ENCODE peak calls at places on chromosomes 6 and 20, in ten cellular contexts. One of them, this sample, is unnamed.

GRCh38 chr6:13492357-13492756 is 5.0 kb upstream of the GFOD1 start:
- DNase-seq in globus pallidus: no peak
- DNase-seq in upper lobe of right lung: no peak
- DNase-seq in activated CD8-positive, alpha-beta memory T cell treated with anti-CD3 and anti-CD28 coated beads, Interleukin-2, amount 50 U/mL, for 4 hours: no peak
- DNase-seq in stimulated activated CD4-positive, alpha-beta T cell treated with anti-CD3 and anti-CD28 coated beads, Interleukin-15, amount 100 ng/mL, for 1 hour: no peak
- DNase-seq in NCI-H460: no peak
- DNase-seq in fibroblast of villous mesenchyme: no peak
- DNase-seq in pancreas: no peak
- DNase-seq in NCI-H1417: no peak
- DNase-seq in stimulated activated naive B cell treated with anti-CD40 and anti-IgM and Interleukin-4, amounts not matched to agents 10 μg/mL and 1 μg/mL and 100 μg/mL, for 72 hours: no peak
- DNase-seq in this sample: no peak

GRCh38 chr20:56440346-56441007 is 27.9 kb upstream of the RTF2 start:
- DNase-seq in globus pallidus: no peak
- DNase-seq in upper lobe of right lung: no peak
- DNase-seq in activated CD8-positive, alpha-beta memory T cell treated with anti-CD3 and anti-CD28 coated beads, Interleukin-2, amount 50 U/mL, for 4 hours: peak
- DNase-seq in stimulated activated CD4-positive, alpha-beta T cell treated with anti-CD3 and anti-CD28 coated beads, Interleukin-15, amount 100 ng/mL, for 1 hour: no peak
- DNase-seq in NCI-H460: no peak
- DNase-seq in fibroblast of villous mesenchyme: no peak
- DNase-seq in pancreas: no peak
- DNase-seq in NCI-H1417: no peak
- DNase-seq in stimulated activated naive B cell treated with anti-CD40 and anti-IgM and Interleukin-4, amounts not matched to agents 10 μg/mL and 1 μg/mL and 100 μg/mL, for 72 hours: peak
- DNase-seq in this sample: no peak

GRCh38 chr6:44301782-44302564 is 11.2 kb downstream of the AARS2 start:
- DNase-seq in globus pallidus: no peak
- DNase-seq in upper lobe of right lung: no peak
- DNase-seq in activated CD8-positive, alpha-beta memory T cell treated with anti-CD3 and anti-CD28 coated beads, Interleukin-2, amount 50 U/mL, for 4 hours: no peak
- DNase-seq in stimulated activated CD4-positive, alpha-beta T cell treated with anti-CD3 and anti-CD28 coated beads, Interleukin-15, amount 100 ng/mL, for 1 hour: no peak
- DNase-seq in NCI-H460: no peak
- DNase-seq in fibroblast of villous mesenchyme: no peak
- DNase-seq in pancreas: no peak
- DNase-seq in NCI-H1417: no peak
- DNase-seq in stimulated activated naive B cell treated with anti-CD40 and anti-IgM and Interleukin-4, amounts not matched to agents 10 μg/mL and 1 μg/mL and 100 μg/mL, for 72 hours: no peak
- DNase-seq in this sample: no peak

GRCh38 chr6:145137425-145137824 is 597.9 kb downstream of the EPM2A start:
- DNase-seq in globus pallidus: no peak
- DNase-seq in upper lobe of right lung: no peak
- DNase-seq in activated CD8-positive, alpha-beta memory T cell treated with anti-CD3 and anti-CD28 coated beads, Interleukin-2, amount 50 U/mL, for 4 hours: no peak
- DNase-seq in stimulated activated CD4-positive, alpha-beta T cell treated with anti-CD3 and anti-CD28 coated beads, Interleukin-15, amount 100 ng/mL, for 1 hour: no peak
- DNase-seq in NCI-H460: no peak
- DNase-seq in fibroblast of villous mesenchyme: peak
- DNase-seq in pancreas: no peak
- DNase-seq in NCI-H1417: no peak
- DNase-seq in stimulated activated naive B cell treated with anti-CD40 and anti-IgM and Interleukin-4, amounts not matched to agents 10 μg/mL and 1 μg/mL and 100 μg/mL, for 72 hours: no peak
- DNase-seq in this sample: no peak

GRCh38 chr6:44151348-44152108 is 7.1 kb upstream of the CAPN11 start:
- DNase-seq in globus pallidus: peak
- DNase-seq in upper lobe of right lung: peak
- DNase-seq in activated CD8-positive, alpha-beta memory T cell treated with anti-CD3 and anti-CD28 coated beads, Interleukin-2, amount 50 U/mL, for 4 hours: peak
- DNase-seq in stimulated activated CD4-positive, alpha-beta T cell treated with anti-CD3 and anti-CD28 coated beads, Interleukin-15, amount 100 ng/mL, for 1 hour: peak
- DNase-seq in NCI-H460: peak
- DNase-seq in fibroblast of villous mesenchyme: peak
- DNase-seq in pancreas: peak
- DNase-seq in NCI-H1417: peak
- DNase-seq in stimulated activated naive B cell treated with anti-CD40 and anti-IgM and Interleukin-4, amounts not matched to agents 10 μg/mL and 1 μg/mL and 100 μg/mL, for 72 hours: peak
- DNase-seq in this sample: peak

GRCh38 chr6:154606860-154607259 is 96.4 kb upstream of the CNKSR3 start:
- DNase-seq in globus pallidus: no peak
- DNase-seq in upper lobe of right lung: no peak
- DNase-seq in activated CD8-positive, alpha-beta memory T cell treated with anti-CD3 and anti-CD28 coated beads, Interleukin-2, amount 50 U/mL, for 4 hours: no peak
- DNase-seq in stimulated activated CD4-positive, alpha-beta T cell treated with anti-CD3 and anti-CD28 coated beads, Interleukin-15, amount 100 ng/mL, for 1 hour: no peak
- DNase-seq in NCI-H460: no peak
- DNase-seq in fibroblast of villous mesenchyme: no peak
- DNase-seq in pancreas: no peak
- DNase-seq in NCI-H1417: peak
- DNase-seq in stimulated activated naive B cell treated with anti-CD40 and anti-IgM and Interleukin-4, amounts not matched to agents 10 μg/mL and 1 μg/mL and 100 μg/mL, for 72 hours: no peak
- DNase-seq in this sample: no peak

GRCh38 chr20:7497985-7498384 is 442.3 kb downstream of the HAO1 start:
- DNase-seq in globus pallidus: no peak
- DNase-seq in upper lobe of right lung: no peak
- DNase-seq in activated CD8-positive, alpha-beta memory T cell treated with anti-CD3 and anti-CD28 coated beads, Interleukin-2, amount 50 U/mL, for 4 hours: no peak
- DNase-seq in stimulated activated CD4-positive, alpha-beta T cell treated with anti-CD3 and anti-CD28 coated beads, Interleukin-15, amount 100 ng/mL, for 1 hour: no peak
- DNase-seq in NCI-H460: no peak
- DNase-seq in fibroblast of villous mesenchyme: peak
- DNase-seq in pancreas: no peak
- DNase-seq in NCI-H1417: no peak
- DNase-seq in stimulated activated naive B cell treated with anti-CD40 and anti-IgM and Interleukin-4, amounts not matched to agents 10 μg/mL and 1 μg/mL and 100 μg/mL, for 72 hours: no peak
- DNase-seq in this sample: no peak

GRCh38 chr6:25401711-25402110 is 122.5 kb downstream of the CARMIL1 start:
- DNase-seq in globus pallidus: no peak
- DNase-seq in upper lobe of right lung: no peak
- DNase-seq in activated CD8-positive, alpha-beta memory T cell treated with anti-CD3 and anti-CD28 coated beads, Interleukin-2, amount 50 U/mL, for 4 hours: no peak
- DNase-seq in stimulated activated CD4-positive, alpha-beta T cell treated with anti-CD3 and anti-CD28 coated beads, Interleukin-15, amount 100 ng/mL, for 1 hour: no peak
- DNase-seq in NCI-H460: no peak
- DNase-seq in fibroblast of villous mesenchyme: no peak
- DNase-seq in pancreas: no peak
- DNase-seq in NCI-H1417: no peak
- DNase-seq in stimulated activated naive B cell treated with anti-CD40 and anti-IgM and Interleukin-4, amounts not matched to agents 10 μg/mL and 1 μg/mL and 100 μg/mL, for 72 hours: no peak
- DNase-seq in this sample: no peak